ENCODE peak calls at places on chromosomes 12 and 14, in five cellular contexts. U is HepG2, W is transverse colon, K is stomach, C is SK-N-SH. O is an unnamed sample.

GRCh38 chr12:91327889-91328288 is 145.3 kb upstream of the DCN start:
- DNase-seq in U (no peak), W (no peak), K (no peak), C (no peak), O (no peak)

GRCh38 chr12:89345830-89346740 is 6.2 kb downstream of the DUSP6 start:
- DNase-seq in U (no peak), W (peak; percentile 60), K (peak; percentile 34), C (peak; percentile 51), O (peak; percentile 79)

GRCh38 chr14:77485256-77485655 is 13.4 kb downstream of the ISM2 start:
- DNase-seq in U (no peak), W (no peak), K (no peak), C (peak; percentile 32), O (no peak)

GRCh38 chr12:115752913-115753726 is 524.4 kb downstream of the MED13L start:
- DNase-seq in U (peak; percentile 58), W (peak; percentile 14), K (peak; percentile 33), C (peak; percentile 55), O (no peak)

GRCh38 chr14:60485600-60486251 is at the start of gene C14orf39:
- DNase-seq in U (no peak), W (no peak), K (no peak), C (peak; percentile 84), O (no peak)

GRCh38 chr14:52060080-52060479 is 8.8 kb downstream of the NID2 start:
- DNase-seq in U (no peak), W (peak; percentile 18), K (no peak), C (no peak), O (no peak)

GRCh38 chr14:33555710-33556350 is 395.0 kb downstream of the EGLN3 start:
- DNase-seq in U (no peak), W (no peak), K (no peak), C (no peak), O (no peak)

GRCh38 chr12:27101290-27101689 is 18.9 kb upstream of the C12orf71 start:
- DNase-seq in U (no peak), W (no peak), K (no peak), C (no peak), O (no peak)

GRCh38 chr12:3317481-3317815 is 173.6 kb upstream of the PRMT8 start:
- DNase-seq in U (no peak), W (no peak), K (no peak), C (no peak), O (no peak)

GRCh38 chr12:104792570-104792969 is 165.5 kb downstream of the SLC41A2 start:
- DNase-seq in U (no peak), W (no peak), K (no peak), C (no peak), O (no peak)

DNA sequence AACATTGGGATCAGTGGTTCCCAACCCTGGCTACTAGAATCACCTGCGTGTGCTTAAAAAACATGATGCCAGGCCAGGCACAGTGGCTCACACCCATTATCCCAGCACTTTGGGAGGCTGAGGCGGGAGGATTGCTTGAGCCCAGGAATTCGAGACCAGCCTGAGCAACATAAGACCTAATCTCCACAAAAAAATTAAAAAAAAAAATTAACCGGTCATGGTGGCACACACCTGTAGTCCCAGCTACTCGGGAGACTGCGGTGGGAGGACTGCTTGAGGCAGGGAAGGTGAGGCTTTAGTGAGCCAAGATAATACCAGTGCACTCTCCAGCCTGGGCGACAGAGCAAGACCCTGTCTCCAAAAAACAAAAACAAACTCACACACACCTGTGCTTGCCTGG is 2.0 kb downstream of the KCTD10 start:
- DNase-seq in U (no peak), W (no peak), K (no peak), C (no peak), O (no peak)
- H3K4me3 ChIP-seq in U (no peak overlapping the region), W (no peak overlapping the region), K (no peak overlapping the region), C (no peak overlapping the region), O (no peak overlapping the region)

GRCh38 chr12:54052745-54053624 is 650 bp upstream of the HOXC4 start:
- DNase-seq in U (no peak), W (no peak), K (no peak), C (peak; percentile 84), O (no peak)

GRCh38 chr12:54051081-54051912 is 2.3 kb upstream of the HOXC4 start:
- DNase-seq in U (no peak), W (no peak), K (no peak), C (no peak), O (no peak)

GRCh38 chr12:54053625-54054441 is at the start of gene HOXC4:
- DNase-seq in U (no peak), W (peak; percentile 21), K (peak; percentile 39), C (peak; percentile 86), O (no peak)

GRCh38 chr12:54050479-54050805 is 3.2 kb upstream of the HOXC4 start:
- DNase-seq in U (no peak), W (no peak), K (no peak), C (no peak), O (no peak)

DNA sequence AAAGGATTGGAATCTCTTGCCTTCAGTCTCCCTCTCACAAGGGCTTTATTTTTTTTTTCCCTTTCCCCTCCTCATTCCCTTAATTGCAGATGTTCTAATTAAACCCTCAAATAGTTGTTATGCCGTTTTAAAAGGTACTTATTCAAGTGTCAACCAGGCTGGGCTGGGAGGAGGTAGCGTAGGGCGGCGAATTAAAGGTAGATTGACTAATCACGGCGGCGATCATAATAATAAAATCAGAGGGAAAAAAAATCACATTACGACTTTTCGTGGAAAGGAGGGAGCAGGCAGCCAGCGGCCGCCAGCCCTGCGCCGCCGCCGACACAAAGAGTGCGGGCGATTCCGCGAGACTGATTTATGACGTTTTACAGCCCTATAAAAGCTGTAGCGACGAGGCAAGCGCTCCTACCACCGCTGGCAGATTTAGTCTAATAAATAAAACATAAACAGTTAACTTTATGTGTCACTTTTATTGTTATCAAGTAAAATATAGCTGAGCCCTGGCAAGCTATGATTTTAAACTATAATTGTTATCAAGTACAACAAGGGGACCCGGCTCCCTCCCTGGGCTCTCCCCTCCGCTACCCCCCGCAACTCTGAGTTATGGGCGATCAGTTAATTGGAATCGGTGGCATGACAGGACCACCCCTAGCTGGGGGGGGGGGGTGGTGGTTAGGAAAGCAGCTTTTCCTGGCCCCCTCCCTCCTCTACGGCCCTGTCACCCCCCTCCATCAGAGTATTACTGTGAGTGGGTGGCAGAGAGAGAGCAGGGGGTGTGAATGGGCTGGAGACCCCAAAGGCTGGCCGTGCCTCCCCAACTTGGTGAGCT is 1.5 kb upstream of the HOXC4 start:
- DNase-seq in U (no peak), W (no peak), K (no peak), C (peak; percentile 51), O (peak; percentile 68)
- TF ChIP-seq POLR2AphosphoS5 in U (no peak), W (peak; percentile 8), K (no peak), C (no peak), O (no peak)

DNA sequence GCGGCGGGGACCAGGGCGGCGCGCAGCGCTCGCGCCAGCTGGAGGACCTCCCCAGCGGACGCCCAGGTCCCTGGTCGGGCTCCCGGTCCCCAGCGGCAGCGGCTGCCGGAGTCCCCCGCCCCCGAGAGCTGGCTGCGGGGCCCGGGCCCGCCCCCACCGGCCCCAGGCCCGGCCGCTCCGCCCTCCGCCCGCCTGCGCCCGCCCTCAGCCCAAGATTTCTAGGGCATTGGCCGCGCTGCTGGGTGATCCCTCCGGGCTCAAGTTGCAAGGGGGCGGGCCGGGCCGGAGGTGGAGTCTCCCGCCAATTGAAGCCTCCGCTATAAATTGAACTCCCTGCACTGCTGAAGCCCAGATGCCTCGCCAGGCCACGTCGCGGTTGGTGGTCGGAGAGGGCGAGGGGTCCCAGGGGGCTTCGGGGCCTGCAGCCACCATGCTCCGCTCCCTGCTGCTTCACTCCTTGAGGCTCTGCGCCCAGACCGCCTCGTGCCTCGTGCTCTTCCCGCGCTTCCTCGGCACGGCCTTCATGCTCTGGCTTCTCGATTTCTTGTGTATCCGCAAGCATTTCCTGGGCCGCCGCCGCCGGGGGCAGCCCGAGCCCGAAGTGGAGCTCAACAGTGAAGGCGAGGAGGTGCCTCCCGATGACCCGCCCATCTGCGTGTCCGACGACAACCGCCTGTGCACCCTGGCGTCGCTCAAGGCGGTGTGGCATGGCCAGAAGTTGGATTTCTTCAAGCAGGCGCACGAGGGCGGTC is at the start of gene DIO3:
- DNase-seq in U (no peak), W (peak; percentile 40), K (no peak), C (peak; percentile 72), O (peak; percentile 85)
- H3K4me3 ChIP-seq in U (no peak within 1 kb of the TSS), W (no peak within 1 kb of the TSS), K (peak within 1 kb of the TSS; percentile 48), C (peak within 1 kb of the TSS; percentile 43), O (peak within 1 kb of the TSS; percentile 48)

GRCh38 chr12:12898136-12898712 is 6.9 kb downstream of the GPRC5A start:
- DNase-seq in U (no peak), W (no peak), K (no peak), C (no peak), O (no peak)
- TF ChIP-seq POLR2AphosphoS5 in U (no peak), W (peak; percentile 8), K (no peak), C (no peak), O (no peak)

GRCh38 chr14:21072102-21072501 is 2.0 kb downstream of the ARHGEF40 start:
- DNase-seq in U (no peak), W (no peak), K (no peak), C (peak; percentile 35), O (no peak)
- H3K4me3 ChIP-seq in U (no peak overlapping the region), W (no peak overlapping the region), K (no peak overlapping the region), C (peak overlapping the region; percentile 89), O (peak overlapping the region; percentile 77)

DNA sequence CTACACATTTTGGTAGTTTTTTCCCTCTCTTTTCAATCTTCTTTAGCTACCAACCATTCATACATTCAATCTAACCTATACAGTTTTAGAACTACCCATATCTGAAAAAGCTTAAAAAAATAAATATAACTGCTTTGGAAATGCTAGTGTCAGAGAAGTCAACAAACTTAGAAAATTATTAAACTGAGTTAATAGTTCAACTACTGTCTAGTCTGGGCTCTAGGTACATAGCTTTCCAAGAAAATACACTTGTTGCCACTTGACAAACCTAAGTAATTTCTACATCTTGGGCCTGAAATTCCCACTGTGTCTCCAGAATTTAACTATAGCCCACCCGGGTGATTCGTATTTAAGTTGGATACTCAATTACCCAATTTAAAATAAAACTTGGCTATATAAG is 22.1 kb downstream of the GTF2A1 start:
- DNase-seq in U (no peak), W (no peak), K (no peak), C (no peak), O (no peak)
- TF ChIP-seq POLR2AphosphoS5 in U (no peak), W (no peak), K (no peak), C (no peak), O (no peak)

O was measured in upper lobe of left lung.